ENCODE peak calls at places on chromosomes 12 and 14, in five cellular contexts. P is stomach, A is sigmoid colon, U is A549, D is ovary. Z is an unnamed sample.
A peak's percentile ranks its signal among the peaks of the same experiment; 100 is the strongest.

GRCh38 chr12:80491176-80491575 is 47.1 kb downstream of the PTPRQ start:
- DNase-seq in P (no peak), A (no peak), U (no peak), D (no peak), Z (no peak)

GRCh38 chr12:64714551-64714968 is 44.6 kb downstream of the GNS start:
- DNase-seq in P (no peak), A (no peak), U (no peak), D (no peak), Z (no peak)

GRCh38 chr14:101446387-101446969 is 114.8 kb upstream of the DIO3 start:
- DNase-seq in P (no peak), A (no peak), U (no peak), D (no peak), Z (no peak)

GRCh38 chr12:4540633-4541032 is 1.9 kb downstream of the RAD51AP1 start:
- DNase-seq in P (no peak), A (no peak), U (no peak), D (no peak), Z (no peak)

GRCh38 chr12:50017047-50017446 is 8.2 kb downstream of the RACGAP1 start:
- DNase-seq in P (peak; percentile 51), A (peak; percentile 92), U (no peak), D (peak; percentile 81), Z (peak; percentile 81)

GRCh38 chr12:115320967-115321366 is 637.0 kb upstream of the TBX3 start:
- DNase-seq in P (no peak), A (peak; percentile 80), U (no peak), D (no peak), Z (no peak)

GRCh38 chr14:57930241-57930975 is 64.5 kb upstream of the SLC35F4 start:
- DNase-seq in P (no peak), A (no peak), U (no peak), D (no peak), Z (no peak)

GRCh38 chr12:108525681-108526080 is 10.6 kb downstream of the FICD start:
- DNase-seq in P (no peak), A (no peak), U (no peak), D (no peak), Z (no peak)

GRCh38 chr12:6361834-6362233 is 13.5 kb downstream of the SCNN1A start:
- DNase-seq in P (peak; percentile 79), A (no peak), U (peak; percentile 92), D (no peak), Z (no peak)

GRCh38 chr12:31221566-31221945 is 104.4 kb downstream of the SINHCAF start:
- DNase-seq in P (no peak), A (no peak), U (no peak), D (no peak), Z (no peak)

GRCh38 chr14:90545966-90546751 is 149.3 kb downstream of the CALM1 start:
- DNase-seq in P (peak; percentile 53), A (peak; percentile 88), U (no peak), D (no peak), Z (no peak)

GRCh38 chr12:54300732-54301427 is at the start of gene NFE2:
- DNase-seq in P (peak; percentile 66), A (no peak), U (peak; percentile 63), D (peak; percentile 24), Z (no peak)

GRCh38 chr14:102390486-102390885 is 27.7 kb downstream of the TECPR2 start:
- DNase-seq in P (no peak), A (no peak), U (no peak), D (no peak), Z (no peak)

GRCh38 chr14:60510976-60511599 is 2.1 kb downstream of the SIX6 start:
- DNase-seq in P (no peak), A (no peak), U (no peak), D (no peak), Z (no peak)

GRCh38 chr12:82635263-82635662 is 51.4 kb upstream of the TMTC2 start:
- DNase-seq in P (no peak), A (no peak), U (no peak), D (no peak), Z (no peak)

GRCh38 chr14:64721391-64721791 is 17.2 kb downstream of the PLEKHG3 start:
- DNase-seq in P (peak; percentile 62), A (peak; percentile 75), U (no peak), D (no peak), Z (peak; percentile 49)

GRCh38 chr12:100031821-100032220 is 47.1 kb upstream of the ANKS1B start:
- DNase-seq in P (no peak), A (no peak), U (no peak), D (no peak), Z (no peak)

GRCh38 chr12:124143726-124144125 is 151.2 kb upstream of the RFLNA start:
- DNase-seq in P (peak; percentile 61), A (no peak), U (no peak), D (no peak), Z (no peak)

GRCh38 chr12:110015132-110015531 is 15.9 kb downstream of the ANKRD13A start:
- DNase-seq in P (no peak), A (no peak), U (no peak), D (no peak), Z (no peak)

GRCh38 chr12:116659771-116660481 is 77.9 kb downstream of the SPRING1 start:
- DNase-seq in P (peak; percentile 43), A (no peak), U (no peak), D (no peak), Z (no peak)

GRCh38 chr14:62179367-62180018 is 417.3 kb downstream of the SNAPC1 start:
- DNase-seq in P (peak; percentile 54), A (no peak), U (peak; percentile 26), D (no peak), Z (peak; percentile 40)

GRCh38 chr12:48350249-48351021 is at the start of gene ZNF641:
- DNase-seq in P (peak; percentile 88), A (peak; percentile 87), U (peak; percentile 25), D (peak; percentile 76), Z (peak; percentile 50)

DNA sequence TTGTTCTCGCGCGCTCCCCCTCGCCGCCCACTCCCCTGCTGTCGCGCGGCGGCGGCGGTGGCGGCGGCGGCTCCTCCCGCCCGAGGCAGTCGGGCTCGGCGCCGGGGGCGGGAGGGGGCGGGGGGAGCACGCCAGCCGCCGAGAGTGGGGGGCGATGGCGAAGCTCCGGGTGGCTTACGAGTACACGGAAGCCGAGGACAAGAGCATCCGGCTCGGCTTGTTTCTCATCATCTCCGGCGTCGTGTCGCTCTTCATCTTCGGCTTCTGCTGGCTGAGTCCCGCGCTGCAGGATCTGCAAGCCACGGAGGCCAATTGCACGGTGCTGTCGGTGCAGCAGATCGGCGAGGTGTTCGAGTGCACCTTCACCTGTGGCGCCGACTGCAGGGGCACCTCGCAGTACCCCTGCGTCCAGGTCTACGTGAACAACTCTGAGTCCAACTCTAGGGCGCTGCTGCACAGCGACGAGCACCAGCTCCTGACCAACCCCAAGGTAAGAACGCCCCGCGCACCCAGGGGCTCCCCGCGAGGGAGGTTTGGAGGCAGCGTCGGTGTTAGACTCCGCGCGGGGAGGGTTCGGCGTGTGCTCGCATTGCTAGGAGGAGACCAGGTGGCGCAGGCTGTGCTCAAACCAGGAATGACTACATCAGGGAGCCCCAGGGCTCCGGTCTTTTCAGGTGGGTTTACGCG is 634 bp downstream of the KCNMB4 start:
- DNase-seq in P (peak; percentile 40), A (peak; percentile 64), U (peak; percentile 14), D (peak; percentile 36), Z (no peak)
- TF ChIP-seq EP300 in P (no peak), A (no peak), U (no peak), D (no peak), Z (no peak)

DNA sequence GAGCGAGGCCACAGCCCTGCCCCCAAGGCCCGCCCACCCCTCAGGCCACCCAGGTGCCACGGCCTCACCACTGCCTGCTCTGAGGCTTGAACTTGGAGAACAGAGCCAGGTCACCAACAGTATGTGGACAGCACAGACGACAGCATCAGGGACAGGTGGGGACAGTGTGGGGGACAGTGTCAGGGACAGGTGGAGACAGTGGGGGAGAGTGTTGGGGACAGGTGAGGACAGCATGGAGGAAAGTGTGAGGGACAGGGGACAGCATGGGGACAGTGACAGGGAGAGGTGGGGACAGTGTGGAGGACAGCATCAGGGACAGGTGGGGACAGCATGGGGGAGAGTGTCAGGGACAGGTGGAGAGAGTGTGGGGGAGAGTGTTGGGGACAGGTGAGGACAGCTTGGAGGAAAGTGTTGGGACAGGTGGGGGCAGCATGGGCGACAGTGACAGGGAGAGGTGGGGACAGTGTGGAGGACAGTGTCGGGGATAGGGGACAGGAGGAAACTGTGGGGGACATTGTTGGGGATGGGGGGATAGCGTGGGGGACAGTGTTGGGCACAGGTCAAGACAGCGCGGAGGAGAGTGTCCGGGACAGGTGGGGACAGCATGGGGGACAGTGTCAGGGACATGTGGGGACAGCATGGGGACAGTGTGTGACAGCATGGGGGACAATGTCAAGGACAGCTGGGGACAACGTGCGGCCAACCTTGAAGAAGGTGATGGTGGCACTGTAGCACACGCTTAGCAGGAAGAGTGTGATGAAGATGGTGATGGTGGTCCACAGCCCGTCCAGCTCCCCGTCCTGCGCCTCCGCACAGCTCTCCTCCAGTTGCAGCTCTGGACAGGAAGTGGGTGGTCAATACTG is 114.9 kb downstream of the TMEM121 start:
- DNase-seq in P (no peak), A (no peak), U (no peak), D (no peak), Z (no peak)
- TF ChIP-seq POLR2A in P (no peak), A (no peak), U (no peak), D (no peak), Z (no peak)

DNA sequence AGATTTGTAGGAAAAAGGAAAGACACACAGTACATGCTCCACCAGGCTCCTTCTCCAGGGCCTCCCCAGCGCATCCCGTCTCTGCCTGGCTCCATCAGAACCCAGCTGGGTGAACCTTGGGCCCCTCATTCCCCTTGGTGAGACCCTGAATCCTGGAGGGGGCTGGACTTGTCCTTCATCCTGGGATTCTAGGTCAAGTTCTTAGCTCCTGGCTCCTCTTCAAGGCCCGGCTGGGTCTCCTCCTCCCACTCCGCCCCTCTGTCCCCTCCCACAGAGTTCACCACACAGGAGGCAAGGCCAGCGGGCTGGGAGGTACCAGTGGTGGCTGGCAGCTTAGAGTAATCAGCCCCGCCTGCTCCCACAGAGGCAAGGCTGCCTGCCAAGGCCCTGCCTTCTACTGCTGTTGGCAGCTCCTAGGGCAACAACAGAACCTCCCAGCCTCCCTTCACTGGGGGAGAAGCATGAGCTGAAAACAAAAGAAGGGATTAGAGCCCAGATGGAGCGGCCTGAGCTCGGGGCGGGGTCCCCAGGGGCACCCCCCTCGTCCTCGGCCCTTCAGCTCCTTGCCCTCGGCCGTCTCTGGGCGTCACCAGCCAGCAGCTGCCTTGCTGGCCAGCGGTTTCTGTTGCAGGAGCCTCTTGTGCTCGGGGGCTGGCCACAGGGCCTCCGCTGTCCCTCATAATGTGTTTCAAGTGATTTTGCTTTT is 49.4 kb downstream of the PSMA6 start:
- DNase-seq in P (peak; percentile 99), A (peak; percentile 99), U (peak; percentile 87), D (peak; percentile 91), Z (peak; percentile 96)
- TF ChIP-seq EP300 in P (no peak), A (peak; percentile 19), U (no peak), D (no peak), Z (peak; percentile 99)

GRCh38 chr14:70907172-70907995 is at the start of gene PCNX1:
- DNase-seq in P (peak; percentile 88), A (peak; percentile 94), U (peak; percentile 87), D (peak; percentile 92), Z (peak; percentile 81)
- TF ChIP-seq POLR2A in P (no peak), A (no peak), U (peak; percentile 55), D (peak; percentile 58), Z (no peak)

GRCh38 chr12:45729233-45730115 is at the start of gene ARID2:
- DNase-seq in P (peak; percentile 67), A (peak; percentile 86), U (no peak), D (peak; percentile 75), Z (peak; percentile 43)

GRCh38 chr12:45727301-45727993 is 2.1 kb upstream of the ARID2 start:
- DNase-seq in P (peak; percentile 91), A (peak; percentile 98), U (peak; percentile 91), D (peak; percentile 95), Z (peak; percentile 84)

GRCh38 chr12:45730116-45730841 is 773 bp downstream of the ARID2 start:
- DNase-seq in P (peak; percentile 42), A (peak; percentile 70), U (no peak), D (peak; percentile 53), Z (peak; percentile 32)

GRCh38 chr12:45727994-45728624 is 1.4 kb upstream of the ARID2 start:
- DNase-seq in P (no peak), A (no peak), U (no peak), D (no peak), Z (no peak)

GRCh38 chr12:45728625-45729232 is 777 bp upstream of the ARID2 start:
- DNase-seq in P (peak; percentile 97), A (peak; percentile 98), U (peak; percentile 66), D (peak; percentile 96), Z (peak; percentile 90)
- TF ChIP-seq EP300 in P (no peak), A (no peak), U (no peak), D (no peak), Z (peak; percentile 97)